ENCODE peak calls at places on chromosomes 12 and 14, in eight cellular contexts. One of them, this sample, is unnamed.
A peak's percentile ranks its signal among the peaks of the same experiment; 100 is the strongest.

GRCh38 chr14:28763914-28764848 is 2.4 kb upstream of the FOXG1 start:
- DNase-seq in pancreas: no peak
- DNase-seq in adrenal gland: no peak
- DNase-seq in CD8-positive, alpha-beta memory T cell: no peak
- DNase-seq in mammary epithelial cell: no peak
- DNase-seq in mesenchymal stem cell: no peak
- DNase-seq in body of pancreas: no peak
- DNase-seq in AG04450: no peak
- DNase-seq in this sample: no peak

GRCh38 chr12:47095446-47096236 is 15.9 kb upstream of the AMIGO2 start:
- DNase-seq in pancreas: no peak
- DNase-seq in adrenal gland: no peak
- DNase-seq in CD8-positive, alpha-beta memory T cell: no peak
- DNase-seq in mammary epithelial cell: peak; percentile 78
- DNase-seq in mesenchymal stem cell: peak; percentile 70
- DNase-seq in body of pancreas: no peak
- DNase-seq in AG04450: peak; percentile 72
- DNase-seq in this sample: no peak

GRCh38 chr14:24404814-24405213 is 6.0 kb downstream of the NYNRIN start:
- DNase-seq in pancreas: no peak
- DNase-seq in adrenal gland: no peak
- DNase-seq in CD8-positive, alpha-beta memory T cell: no peak
- DNase-seq in mammary epithelial cell: no peak
- DNase-seq in mesenchymal stem cell: no peak
- DNase-seq in body of pancreas: no peak
- DNase-seq in AG04450: no peak
- DNase-seq in this sample: no peak

GRCh38 chr12:67517181-67517887 is 131.2 kb upstream of the DYRK2 start:
- DNase-seq in pancreas: peak; percentile 58
- DNase-seq in adrenal gland: peak; percentile 43
- DNase-seq in CD8-positive, alpha-beta memory T cell: no peak
- DNase-seq in mammary epithelial cell: peak; percentile 96
- DNase-seq in mesenchymal stem cell: no peak
- DNase-seq in body of pancreas: peak; percentile 85
- DNase-seq in AG04450: no peak
- DNase-seq in this sample: no peak

GRCh38 chr12:62700091-62700490 is 233.5 kb downstream of the MON2 start:
- DNase-seq in pancreas: no peak
- DNase-seq in adrenal gland: no peak
- DNase-seq in CD8-positive, alpha-beta memory T cell: no peak
- DNase-seq in mammary epithelial cell: no peak
- DNase-seq in mesenchymal stem cell: no peak
- DNase-seq in body of pancreas: no peak
- DNase-seq in AG04450: no peak
- DNase-seq in this sample: no peak

GRCh38 chr14:54207075-54207474 is 189.7 kb upstream of the CDKN3 start:
- DNase-seq in pancreas: no peak
- DNase-seq in adrenal gland: no peak
- DNase-seq in CD8-positive, alpha-beta memory T cell: no peak
- DNase-seq in mammary epithelial cell: peak; percentile 34
- DNase-seq in mesenchymal stem cell: peak; percentile 30
- DNase-seq in body of pancreas: no peak
- DNase-seq in AG04450: no peak
- DNase-seq in this sample: no peak

GRCh38 chr14:73250317-73250713 is 13.0 kb downstream of the PAPLN start:
- DNase-seq in pancreas: no peak
- DNase-seq in adrenal gland: no peak
- DNase-seq in CD8-positive, alpha-beta memory T cell: no peak
- DNase-seq in mammary epithelial cell: no peak
- DNase-seq in mesenchymal stem cell: no peak
- DNase-seq in body of pancreas: no peak
- DNase-seq in AG04450: no peak
- DNase-seq in this sample: no peak

GRCh38 chr14:100567877-100568163 is 19.4 kb downstream of the BEGAIN start:
- DNase-seq in pancreas: no peak
- DNase-seq in adrenal gland: no peak
- DNase-seq in CD8-positive, alpha-beta memory T cell: no peak
- DNase-seq in mammary epithelial cell: no peak
- DNase-seq in mesenchymal stem cell: no peak
- DNase-seq in body of pancreas: no peak
- DNase-seq in AG04450: no peak
- DNase-seq in this sample: no peak

GRCh38 chr12:38886064-38886463 is 19.3 kb downstream of the CPNE8 start:
- DNase-seq in pancreas: peak; percentile 20
- DNase-seq in adrenal gland: peak; percentile 76
- DNase-seq in CD8-positive, alpha-beta memory T cell: no peak
- DNase-seq in mammary epithelial cell: peak; percentile 83
- DNase-seq in mesenchymal stem cell: peak; percentile 80
- DNase-seq in body of pancreas: peak; percentile 33
- DNase-seq in AG04450: no peak
- DNase-seq in this sample: no peak

GRCh38 chr12:26195250-26195640 is at the start of gene SSPN:
- DNase-seq in pancreas: peak; percentile 69
- DNase-seq in adrenal gland: peak; percentile 69
- DNase-seq in CD8-positive, alpha-beta memory T cell: no peak
- DNase-seq in mammary epithelial cell: peak; percentile 4
- DNase-seq in mesenchymal stem cell: peak; percentile 44
- DNase-seq in body of pancreas: peak; percentile 80
- DNase-seq in AG04450: no peak
- DNase-seq in this sample: no peak

GRCh38 chr12:110157539-110157938 is 33.4 kb downstream of the IFT81 start:
- DNase-seq in pancreas: no peak
- DNase-seq in adrenal gland: no peak
- DNase-seq in CD8-positive, alpha-beta memory T cell: no peak
- DNase-seq in mammary epithelial cell: no peak
- DNase-seq in mesenchymal stem cell: no peak
- DNase-seq in body of pancreas: no peak
- DNase-seq in AG04450: no peak
- DNase-seq in this sample: no peak

GRCh38 chr12:131422185-131422515 is 288.7 kb upstream of the SFSWAP start:
- DNase-seq in pancreas: no peak
- DNase-seq in adrenal gland: no peak
- DNase-seq in CD8-positive, alpha-beta memory T cell: no peak
- DNase-seq in mammary epithelial cell: no peak
- DNase-seq in mesenchymal stem cell: no peak
- DNase-seq in body of pancreas: no peak
- DNase-seq in AG04450: no peak
- DNase-seq in this sample: no peak

GRCh38 chr12:52649066-52649465 is 2.9 kb downstream of the KRT2 start:
- DNase-seq in pancreas: no peak
- DNase-seq in adrenal gland: no peak
- DNase-seq in CD8-positive, alpha-beta memory T cell: no peak
- DNase-seq in mammary epithelial cell: no peak
- DNase-seq in mesenchymal stem cell: no peak
- DNase-seq in body of pancreas: no peak
- DNase-seq in AG04450: no peak
- DNase-seq in this sample: no peak

GRCh38 chr12:100964026-100964425 is 169.4 kb downstream of the ANO4 start:
- DNase-seq in pancreas: no peak
- DNase-seq in adrenal gland: no peak
- DNase-seq in CD8-positive, alpha-beta memory T cell: no peak
- DNase-seq in mammary epithelial cell: no peak
- DNase-seq in mesenchymal stem cell: peak; percentile 7
- DNase-seq in body of pancreas: no peak
- DNase-seq in AG04450: no peak
- DNase-seq in this sample: no peak

GRCh38 chr12:118063567-118064391 is 2.8 kb upstream of the WSB2 start:
- DNase-seq in pancreas: no peak
- DNase-seq in adrenal gland: no peak
- DNase-seq in CD8-positive, alpha-beta memory T cell: no peak
- DNase-seq in mammary epithelial cell: no peak
- DNase-seq in mesenchymal stem cell: peak; percentile 37
- DNase-seq in body of pancreas: peak; percentile 51
- DNase-seq in AG04450: no peak
- DNase-seq in this sample: no peak

GRCh38 chr12:13005649-13006048 is 5.6 kb upstream of the HEBP1 start:
- DNase-seq in pancreas: peak; percentile 79
- DNase-seq in adrenal gland: no peak
- DNase-seq in CD8-positive, alpha-beta memory T cell: no peak
- DNase-seq in mammary epithelial cell: no peak
- DNase-seq in mesenchymal stem cell: no peak
- DNase-seq in body of pancreas: peak; percentile 76
- DNase-seq in AG04450: no peak
- DNase-seq in this sample: no peak

GRCh38 chr12:62603811-62604098 is 137.1 kb downstream of the MON2 start:
- DNase-seq in pancreas: no peak
- DNase-seq in adrenal gland: no peak
- DNase-seq in CD8-positive, alpha-beta memory T cell: no peak
- DNase-seq in mammary epithelial cell: no peak
- DNase-seq in mesenchymal stem cell: no peak
- DNase-seq in body of pancreas: no peak
- DNase-seq in AG04450: no peak
- DNase-seq in this sample: no peak

GRCh38 chr12:6476496-6476895 is 6.0 kb upstream of the VAMP1 start:
- DNase-seq in pancreas: no peak
- DNase-seq in adrenal gland: no peak
- DNase-seq in CD8-positive, alpha-beta memory T cell: no peak
- DNase-seq in mammary epithelial cell: peak; percentile 48
- DNase-seq in mesenchymal stem cell: peak; percentile 84
- DNase-seq in body of pancreas: no peak
- DNase-seq in AG04450: peak; percentile 57
- DNase-seq in this sample: no peak

GRCh38 chr12:63753743-63754142 is 26.0 kb upstream of the RXYLT1 start:
- DNase-seq in pancreas: no peak
- DNase-seq in adrenal gland: no peak
- DNase-seq in CD8-positive, alpha-beta memory T cell: no peak
- DNase-seq in mammary epithelial cell: no peak
- DNase-seq in mesenchymal stem cell: no peak
- DNase-seq in body of pancreas: no peak
- DNase-seq in AG04450: no peak
- DNase-seq in this sample: no peak

GRCh38 chr12:5138845-5139244 is 95.2 kb downstream of the KCNA5 start:
- DNase-seq in pancreas: no peak
- DNase-seq in adrenal gland: no peak
- DNase-seq in CD8-positive, alpha-beta memory T cell: no peak
- DNase-seq in mammary epithelial cell: no peak
- DNase-seq in mesenchymal stem cell: no peak
- DNase-seq in body of pancreas: no peak
- DNase-seq in AG04450: no peak
- DNase-seq in this sample: no peak

GRCh38 chr12:14935031-14935430 is 3.3 kb downstream of the ERP27 start:
- DNase-seq in pancreas: peak; percentile 62
- DNase-seq in adrenal gland: no peak
- DNase-seq in CD8-positive, alpha-beta memory T cell: no peak
- DNase-seq in mammary epithelial cell: no peak
- DNase-seq in mesenchymal stem cell: no peak
- DNase-seq in body of pancreas: peak; percentile 80
- DNase-seq in AG04450: no peak
- DNase-seq in this sample: no peak

GRCh38 chr12:104671407-104672095 is 214.8 kb downstream of the CHST11 start:
- DNase-seq in pancreas: peak; percentile 85
- DNase-seq in adrenal gland: peak; percentile 97
- DNase-seq in CD8-positive, alpha-beta memory T cell: no peak
- DNase-seq in mammary epithelial cell: peak; percentile 96
- DNase-seq in mesenchymal stem cell: peak; percentile 98
- DNase-seq in body of pancreas: peak; percentile 92
- DNase-seq in AG04450: no peak
- DNase-seq in this sample: no peak
- H3K4me3 ChIP-seq in pancreas: no peak overlapping the region
- H3K4me3 ChIP-seq in adrenal gland: no peak overlapping the region
- H3K4me3 ChIP-seq in CD8-positive, alpha-beta memory T cell: no peak overlapping the region
- H3K4me3 ChIP-seq in mammary epithelial cell: no peak overlapping the region
- H3K4me3 ChIP-seq in mesenchymal stem cell: peak overlapping the region; percentile 20
- H3K4me3 ChIP-seq in body of pancreas: no peak overlapping the region
- H3K4me3 ChIP-seq in AG04450: no peak overlapping the region
- H3K4me3 ChIP-seq in this sample: no peak overlapping the region

GRCh38 chr14:22488522-22489246 is 100.3 kb downstream of the DAD1 start:
- DNase-seq in pancreas: no peak
- DNase-seq in adrenal gland: no peak
- DNase-seq in CD8-positive, alpha-beta memory T cell: no peak
- DNase-seq in mammary epithelial cell: no peak
- DNase-seq in mesenchymal stem cell: no peak
- DNase-seq in body of pancreas: no peak
- DNase-seq in AG04450: no peak
- DNase-seq in this sample: no peak
- H3K4me3 ChIP-seq in pancreas: no peak overlapping the region
- H3K4me3 ChIP-seq in adrenal gland: no peak overlapping the region
- H3K4me3 ChIP-seq in CD8-positive, alpha-beta memory T cell: no peak overlapping the region
- H3K4me3 ChIP-seq in mammary epithelial cell: no peak overlapping the region
- H3K4me3 ChIP-seq in mesenchymal stem cell: no peak overlapping the region
- H3K4me3 ChIP-seq in body of pancreas: no peak overlapping the region
- H3K4me3 ChIP-seq in AG04450: no peak overlapping the region
- H3K4me3 ChIP-seq in this sample: no peak overlapping the region

DNA sequence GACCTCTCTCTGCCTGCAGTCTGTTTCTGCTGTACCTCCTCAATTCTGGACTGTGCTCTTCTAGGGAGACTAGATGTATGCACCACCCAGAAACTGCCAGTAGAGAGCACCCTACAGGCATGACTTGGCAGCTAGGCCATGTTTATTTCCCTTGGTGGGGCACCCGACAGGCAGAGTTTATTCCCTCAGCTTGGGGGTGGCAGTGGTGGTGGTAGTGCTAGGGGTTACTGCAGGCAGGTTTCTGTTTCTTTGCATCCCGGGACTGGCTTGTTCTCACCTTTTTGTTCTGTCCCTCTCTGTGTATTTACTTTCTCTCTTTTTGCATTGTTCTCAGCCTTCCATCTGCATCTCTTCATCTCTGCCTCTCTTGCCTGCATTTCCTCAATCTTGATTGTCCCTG is 13.6 kb downstream of the PRPF40B start:
- DNase-seq in pancreas: no peak
- DNase-seq in adrenal gland: peak; percentile 78
- DNase-seq in CD8-positive, alpha-beta memory T cell: peak; percentile 52
- DNase-seq in mammary epithelial cell: peak; percentile 46
- DNase-seq in mesenchymal stem cell: peak; percentile 78
- DNase-seq in body of pancreas: peak; percentile 64
- DNase-seq in AG04450: peak; percentile 39
- DNase-seq in this sample: peak; percentile 69
- H3K4me3 ChIP-seq in pancreas: no peak overlapping the region
- H3K4me3 ChIP-seq in adrenal gland: no peak overlapping the region
- H3K4me3 ChIP-seq in CD8-positive, alpha-beta memory T cell: no peak overlapping the region
- H3K4me3 ChIP-seq in mammary epithelial cell: no peak overlapping the region
- H3K4me3 ChIP-seq in mesenchymal stem cell: no peak overlapping the region
- H3K4me3 ChIP-seq in body of pancreas: no peak overlapping the region
- H3K4me3 ChIP-seq in AG04450: no peak overlapping the region
- H3K4me3 ChIP-seq in this sample: no peak overlapping the region

DNA sequence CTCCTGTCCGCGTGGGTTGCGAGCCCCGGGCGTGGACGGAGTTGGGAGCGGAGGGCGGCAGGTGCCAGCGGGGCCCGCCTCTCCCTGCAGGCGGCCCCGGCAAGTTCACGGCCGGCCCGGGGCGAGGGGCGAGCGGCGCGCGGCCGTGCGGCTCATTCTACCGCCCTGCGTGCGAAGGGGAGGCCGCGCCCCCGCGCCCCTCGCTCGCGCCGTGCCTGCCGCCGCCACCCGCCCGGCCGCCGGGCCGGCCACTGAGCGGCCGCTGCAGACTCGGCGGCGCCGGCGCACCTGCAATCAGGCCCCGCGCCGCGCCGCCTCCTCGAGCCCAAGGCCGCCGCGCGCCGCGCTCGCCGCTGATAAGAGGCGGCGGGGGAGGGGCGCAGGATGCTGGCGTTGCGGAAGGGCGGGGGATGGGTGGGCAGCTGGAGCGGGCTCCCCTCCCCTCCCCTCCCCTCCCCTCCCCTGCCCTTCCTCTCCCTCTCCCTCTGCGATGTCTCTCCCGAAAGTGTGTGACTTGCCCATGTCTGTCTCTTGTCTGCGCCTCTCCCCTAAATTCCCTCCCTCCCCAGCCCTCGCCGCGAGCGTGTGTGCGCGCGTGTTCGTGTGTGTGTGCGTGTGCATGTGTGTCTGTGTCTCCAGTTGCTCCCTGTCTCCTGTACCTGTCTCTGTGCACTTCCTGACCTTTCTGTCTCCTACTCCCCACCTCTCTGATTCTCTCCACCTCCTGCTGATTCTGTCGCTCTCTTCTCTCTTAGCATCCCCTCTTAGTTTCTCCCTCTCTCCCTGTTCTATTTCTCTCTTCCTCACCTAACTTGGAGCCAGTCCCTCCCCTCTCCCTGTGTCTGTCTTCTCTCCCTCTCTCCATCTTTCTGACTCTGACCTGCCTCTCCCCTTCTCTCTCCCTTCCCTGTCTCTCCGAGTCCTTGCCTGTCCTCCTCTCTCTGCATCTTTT is 768.1 kb upstream of the TBX3 start:
- DNase-seq in pancreas: peak; percentile 18
- DNase-seq in adrenal gland: peak; percentile 75
- DNase-seq in CD8-positive, alpha-beta memory T cell: no peak
- DNase-seq in mammary epithelial cell: no peak
- DNase-seq in mesenchymal stem cell: peak; percentile 33
- DNase-seq in body of pancreas: peak; percentile 31
- DNase-seq in AG04450: no peak
- DNase-seq in this sample: peak; percentile 53
- H3K4me3 ChIP-seq in pancreas: peak overlapping the region; percentile 15
- H3K4me3 ChIP-seq in adrenal gland: no peak overlapping the region
- H3K4me3 ChIP-seq in CD8-positive, alpha-beta memory T cell: no peak overlapping the region
- H3K4me3 ChIP-seq in mammary epithelial cell: peak overlapping the region; percentile 40
- H3K4me3 ChIP-seq in mesenchymal stem cell: peak overlapping the region; percentile 67
- H3K4me3 ChIP-seq in body of pancreas: no peak overlapping the region
- H3K4me3 ChIP-seq in AG04450: peak overlapping the region; percentile 45
- H3K4me3 ChIP-seq in this sample: peak overlapping the region; percentile 32

This sample was measured in Jurkat, Clone E6-1.